ENCODE peak calls at places on chromosomes 2 and 18, in nine cellular contexts. W is GM12878, H is GM10248, M is AG09309, J is tibial artery, S is fibroblast of mammary gland, E is A549, G is AG04450, Q is lower leg skin. P is an unnamed sample.
A peak's percentile ranks its signal among the peaks of the same experiment; 100 is the strongest.

GRCh38 chr2:163155279-163155883 is 316.8 kb upstream of the KCNH7 start:
- DNase-seq in M (no peak), W (peak; percentile 3), J (no peak), S (peak; percentile 48), E (peak; percentile 21), Q (no peak), G (no peak), H (peak; percentile 24), P (no peak)

GRCh38 chr2:232502513-232502900 is 14.9 kb upstream of the ECEL1 start:
- DNase-seq in Q (no peak), H (no peak), W (no peak), S (peak; percentile 2), J (no peak), G (no peak), E (no peak), M (no peak), P (no peak)

GRCh38 chr2:121955313-121956211 is 200.1 kb downstream of the TSN start:
- DNase-seq in S (no peak), E (no peak), Q (peak; percentile 74), J (no peak), M (no peak), W (no peak), G (no peak), H (no peak), P (no peak)

GRCh38 chr2:47699533-47700215 is 83.3 kb upstream of the MSH6 start:
- DNase-seq in S (no peak), H (no peak), G (no peak), W (no peak), M (no peak), J (no peak), Q (no peak), E (no peak), P (no peak)

GRCh38 chr2:221389909-221390308 is 182.2 kb downstream of the EPHA4 start:
- DNase-seq in W (no peak), H (no peak), M (no peak), J (no peak), Q (no peak), S (no peak), G (no peak), E (no peak), P (no peak)

GRCh38 chr18:36302676-36303075 is 5.2 kb downstream of the FHOD3 start:
- DNase-seq in G (no peak), M (no peak), Q (no peak), H (no peak), E (no peak), S (peak; percentile 43), J (no peak), W (no peak), P (no peak)

GRCh38 chr2:174794851-174795374 is 30.6 kb upstream of the CHRNA1 start:
- DNase-seq in W (no peak), M (no peak), G (no peak), E (no peak), J (no peak), S (peak; percentile 39), Q (no peak), H (no peak), P (no peak)

GRCh38 chr2:31018280-31018679 is 120.0 kb downstream of the GALNT14 start:
- DNase-seq in J (no peak), S (no peak), G (no peak), M (no peak), W (no peak), H (no peak), Q (no peak), E (no peak), P (no peak)

GRCh38 chr2:38146302-38146916 is 70.5 kb upstream of the CYP1B1 start:
- DNase-seq in E (peak; percentile 41), Q (no peak), W (peak; percentile 71), H (peak; percentile 48), S (peak; percentile 98), G (peak; percentile 84), M (peak; percentile 83), J (peak; percentile 70), P (no peak)

GRCh38 chr2:226664140-226664539 is 135.5 kb downstream of the IRS1 start:
- DNase-seq in H (no peak), W (no peak), M (no peak), Q (no peak), S (no peak), J (peak; percentile 83), G (no peak), E (no peak), P (no peak)

GRCh38 chr2:144508162-144508765 is 11.7 kb downstream of the ZEB2 start:
- DNase-seq in M (no peak), H (no peak), G (no peak), Q (peak; percentile 86), S (no peak), E (no peak), W (no peak), J (no peak), P (no peak)

GRCh38 chr18:39406941-39407340 is 1841.3 kb upstream of the CELF4 start:
- DNase-seq in G (no peak), W (no peak), M (no peak), H (no peak), E (no peak), S (no peak), J (no peak), Q (no peak), P (no peak)

GRCh38 chr2:242060212-242060835 is 190.8 kb downstream of the RTP5 start:
- DNase-seq in G (peak; percentile 21), M (peak; percentile 44), W (no peak), S (peak; percentile 83), J (no peak), Q (no peak), H (no peak), E (no peak), P (no peak)

GRCh38 chr2:101152195-101153076 is 1.3 kb upstream of the TBC1D8 start:
- DNase-seq in J (peak; percentile 74), E (peak; percentile 57), W (peak; percentile 44), S (peak; percentile 82), H (peak; percentile 79), M (no peak), G (no peak), Q (peak; percentile 88), P (peak; percentile 39)

GRCh38 chr18:389658-390357 is 110.7 kb downstream of the COLEC12 start:
- DNase-seq in E (no peak), W (peak; percentile 11), Q (no peak), J (no peak), G (no peak), S (peak; percentile 49), M (no peak), H (no peak), P (no peak)

GRCh38 chr2:27925640-27926472 is 35.3 kb downstream of the BABAM2 start:
- DNase-seq in M (no peak), G (no peak), W (no peak), E (no peak), Q (peak; percentile 58), H (no peak), J (no peak), S (no peak), P (no peak)

GRCh38 chr2:44360749-44361329 is 455 bp downstream of the PREPL start:
- DNase-seq in H (no peak), Q (no peak), W (no peak), E (peak; percentile 47), J (no peak), S (peak; percentile 21), G (no peak), M (no peak), P (no peak)

GRCh38 chr18:3623769-3624545 is 174.0 kb downstream of the TGIF1 start:
- DNase-seq in G (peak; percentile 91), Q (peak; percentile 95), W (no peak), J (peak; percentile 88), H (no peak), E (peak; percentile 69), M (peak; percentile 98), S (peak; percentile 99), P (peak; percentile 62)

DNA sequence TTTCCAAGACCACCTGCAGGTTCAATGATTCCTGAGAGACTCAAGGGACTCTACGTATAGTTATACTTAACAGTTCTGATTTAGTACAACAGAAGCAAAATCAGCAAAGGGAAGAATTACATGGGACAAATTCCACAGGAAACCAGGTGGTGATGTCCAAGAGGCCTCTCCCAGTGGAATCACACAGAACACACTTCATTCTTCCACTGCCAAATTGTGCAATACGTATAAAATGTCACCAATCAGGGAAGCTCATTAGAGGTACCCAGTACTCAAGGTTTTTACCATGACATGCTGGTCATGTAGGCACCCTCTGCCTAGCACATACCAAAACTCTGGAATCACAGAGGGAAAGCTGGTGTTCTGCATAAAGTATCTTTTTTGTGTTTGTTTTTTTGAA is 22.4 kb downstream of the CAPG start:
- DNase-seq in W (no peak), G (no peak), H (no peak), Q (no peak), J (no peak), E (no peak), S (no peak), M (no peak), P (no peak)
- TF ChIP-seq CTCF in W (no peak), G (no peak), H (no peak), Q (no peak), J (no peak), E (no peak), S (no peak), M (no peak), P (no peak)

DNA sequence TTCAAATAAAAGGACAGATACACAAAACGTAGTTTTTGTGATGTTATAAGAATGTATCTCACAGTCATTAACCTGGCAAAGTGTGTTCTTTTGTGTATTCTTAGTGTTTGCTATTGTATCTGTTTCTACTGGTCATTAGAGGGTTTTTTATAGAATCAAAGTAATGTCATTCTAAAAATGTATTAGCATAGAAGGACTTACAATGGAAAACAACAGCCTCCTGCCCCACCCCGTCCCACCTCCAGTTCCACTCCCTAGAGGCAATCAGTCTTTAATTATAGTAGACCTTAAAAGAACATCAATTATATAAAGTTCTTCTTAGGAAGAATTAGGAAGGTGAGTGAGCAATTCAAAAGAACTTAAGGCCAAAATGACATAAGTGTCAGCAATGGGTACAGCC is 13.8 kb downstream of the DNAJC27 start:
- DNase-seq in E (no peak), W (no peak), M (no peak), Q (no peak), H (no peak), J (no peak), G (no peak), S (no peak), P (no peak)
- TF ChIP-seq CTCF in E (no peak), W (no peak), M (no peak), Q (no peak), H (no peak), J (no peak), G (no peak), S (no peak), P (no peak)

GRCh38 chr2:188450740-188451480 is 159.2 kb downstream of the GULP1 start:
- DNase-seq in E (no peak), S (peak; percentile 69), M (peak; percentile 11), W (no peak), Q (no peak), J (no peak), H (no peak), G (no peak), P (no peak)

GRCh38 chr2:188452084-188452483 is 160.4 kb downstream of the GULP1 start:
- DNase-seq in Q (no peak), W (no peak), H (no peak), G (no peak), J (no peak), M (no peak), S (peak; percentile 16), E (no peak), P (no peak)

GRCh38 chr2:188456114-188456909 is 164.6 kb downstream of the GULP1 start:
- DNase-seq in S (peak; percentile 10), J (no peak), Q (no peak), W (no peak), H (no peak), E (no peak), M (no peak), G (no peak), P (no peak)
- TF ChIP-seq CTCF in S (peak; percentile 30), J (no peak), Q (no peak), W (peak; percentile 25), H (peak; percentile 6), E (peak; percentile 20), M (peak; percentile 19), G (peak; percentile 24), P (no peak)

GRCh38 chr18:56083097-56083865 is 495.3 kb upstream of the TCF4 start:
- DNase-seq in W (no peak), G (peak; percentile 91), J (no peak), S (peak; percentile 68), Q (peak; percentile 84), M (no peak), H (no peak), E (no peak), P (no peak)
- TF ChIP-seq CTCF in W (no peak), G (peak; percentile 51), J (no peak), S (peak; percentile 23), Q (no peak), M (no peak), H (no peak), E (no peak), P (no peak)

P was measured in mesothelial cell of epicardium.